ENCODE peak calls at places on chromosomes 11 and 22, in five cellular contexts. M is bronchial epithelial cell, H is C1 segment of cervical spinal cord, W is body of pancreas, Y is IMR-90. T is an unnamed sample.

GRCh38 chr11:17552392-17553248 is 5.6 kb downstream of the OTOG start:
- DNase-seq in M (no peak), H (no peak), W (no peak), Y (peak), T (no peak)

GRCh38 chr11:27039873-27040272 is 742 bp upstream of the BBOX1 start:
- DNase-seq in M (no peak), H (no peak), W (no peak), Y (no peak), T (no peak)

GRCh38 chr11:120858740-120859139 is 165.2 kb upstream of the TBCEL start:
- DNase-seq in M (peak), H (no peak), W (no peak), Y (peak), T (peak)

GRCh38 chr11:61706452-61707400 is 26.5 kb downstream of the DAGLA start:
- DNase-seq in M (no peak), H (no peak), W (no peak), Y (no peak), T (no peak)

GRCh38 chr22:25368271-25368670 is 148.8 kb downstream of the CRYBB2 start:
- DNase-seq in M (peak), H (no peak), W (no peak), Y (peak), T (peak)

GRCh38 chr22:44354288-44354687 is 41.5 kb upstream of the SHISAL1 start:
- DNase-seq in M (no peak), H (no peak), W (no peak), Y (no peak), T (no peak)

GRCh38 chr11:69295995-69296889 is 2.3 kb downstream of the MYEOV start:
- DNase-seq in M (peak), H (no peak), W (peak), Y (peak), T (peak)

GRCh38 chr22:22995166-22995565 is 75.2 kb upstream of the GNAZ start:
- DNase-seq in M (no peak), H (no peak), W (no peak), Y (no peak), T (no peak)

GRCh38 chr22:37253164-37253660 is 9.1 kb upstream of the RAC2 start:
- DNase-seq in M (peak), H (no peak), W (no peak), Y (no peak), T (no peak)

GRCh38 chr11:63849691-63850090 is 10.8 kb downstream of the MARK2 start:
- DNase-seq in M (no peak), H (no peak), W (no peak), Y (no peak), T (no peak)

GRCh38 chr11:64347171-64347867 is 7.3 kb downstream of the CCDC88B start:
- DNase-seq in M (peak), H (no peak), W (no peak), Y (no peak), T (peak)

GRCh38 chr22:36191106-36191836 is 10.3 kb downstream of the APOL4 start:
- DNase-seq in M (no peak), H (no peak), W (peak), Y (peak), T (no peak)

GRCh38 chr11:22703040-22703439 is 36.6 kb downstream of the GAS2 start:
- DNase-seq in M (peak), H (no peak), W (peak), Y (peak), T (peak)

GRCh38 chr11:14981507-14981906 is 9.4 kb upstream of the CALCA start:
- DNase-seq in M (no peak), H (no peak), W (no peak), Y (no peak), T (no peak)

GRCh38 chr11:9765320-9766101 is 101.6 kb downstream of the SWAP70 start:
- DNase-seq in M (no peak), H (no peak), W (peak), Y (peak), T (peak)

GRCh38 chr11:43825217-43825816 is 55.3 kb upstream of the ALKBH3 start:
- DNase-seq in M (peak), H (peak), W (peak), Y (peak), T (peak)

GRCh38 chr11:92797874-92798273 is 171.6 kb upstream of the MTNR1B start:
- DNase-seq in M (no peak), H (no peak), W (no peak), Y (no peak), T (no peak)

GRCh38 chr11:45313211-45313865 is 27.2 kb upstream of the SYT13 start:
- DNase-seq in M (no peak), H (peak), W (no peak), Y (no peak), T (no peak)

GRCh38 chr11:105838668-105839403 is 183.2 kb downstream of the MSANTD4 start:
- DNase-seq in M (peak), H (no peak), W (no peak), Y (peak), T (peak)

GRCh38 chr11:70063121-70063520 is 15.0 kb upstream of the ANO1 start:
- DNase-seq in M (no peak), H (no peak), W (no peak), Y (no peak), T (no peak)

GRCh38 chr22:28949788-28950187 is 66.4 kb downstream of the ZNRF3 start:
- DNase-seq in M (no peak), H (no peak), W (no peak), Y (peak), T (peak)

GRCh38 chr22:25845985-25846745 is 104.2 kb downstream of the MYO18B start:
- DNase-seq in M (no peak), H (peak), W (no peak), Y (no peak), T (no peak)

GRCh38 chr11:68897441-68897840 is 6.2 kb downstream of the MRPL21 start:
- DNase-seq in M (no peak), H (no peak), W (no peak), Y (no peak), T (no peak)

GRCh38 chr22:17257578-17257977 is 38.3 kb upstream of the ADA2 start:
- DNase-seq in M (no peak), H (peak), W (peak), Y (no peak), T (no peak)

GRCh38 chr11:18769802-18770456 is 21.7 kb downstream of the PTPN5 start:
- DNase-seq in M (no peak), H (no peak), W (peak), Y (no peak), T (no peak)

GRCh38 chr11:62804310-62805043 is 763 bp downstream of the NXF1 start:
- DNase-seq in M (peak), H (no peak), W (no peak), Y (peak), T (peak)

GRCh38 chr11:75673977-75674582 is 5.2 kb upstream of the MAP6 start:
- DNase-seq in M (peak), H (no peak), W (no peak), Y (peak), T (peak)

GRCh38 chr22:38924197-38924952 is 33.0 kb upstream of the APOBEC3A start:
- DNase-seq in M (peak), H (peak), W (peak), Y (peak), T (peak)

GRCh38 chr22:29765905-29766631 is 739 bp downstream of the ZMAT5 start:
- DNase-seq in M (no peak), H (no peak), W (no peak), Y (no peak), T (peak)

GRCh38 chr11:86151188-86152005 is 82.5 kb upstream of the PICALM start:
- DNase-seq in M (peak), H (peak), W (peak), Y (peak), T (peak)

T was measured in choroid plexus epithelial cell.